ENCODE peak calls at places on chromosomes 2 and 18, in nine cellular contexts. G is right cardiac atrium; Q is psoas muscle; T is MM.1S; M is aorta; W is body of pancreas; H is CD4-positive, CD25-positive, alpha-beta regulatory T cell; Y is endodermal cell; J is heart right ventricle. F is an unnamed sample. For H3K4me1, the result is how much of the 10 kb centered on the place peaks cover.

GRCh38 chr2:3042601-3043585 is 334.7 kb downstream of the EIPR1 start:
- DNase-seq in W (peak), Y (no peak), H (no peak), Q (no peak), M (no peak), T (no peak), J (no peak), G (no peak), F (no peak)

GRCh38 chr18:31497711-31498449 is at the start of gene DSG2:
- DNase-seq in J (peak), T (peak), G (peak), W (peak), M (peak), Y (peak), Q (peak), H (no peak), F (peak)

GRCh38 chr18:56756971-56757370 is 105.8 kb downstream of the WDR7 start:
- DNase-seq in T (no peak), J (peak), M (no peak), G (peak), Q (no peak), H (no peak), Y (no peak), W (peak), F (no peak)

GRCh38 chr2:112972423-112973086 is 5.3 kb upstream of the IL36G start:
- DNase-seq in H (no peak), T (no peak), G (no peak), W (no peak), Q (no peak), Y (no peak), M (no peak), J (no peak), F (no peak)

GRCh38 chr18:65938592-65939372 is 188.0 kb downstream of the CDH7 start:
- DNase-seq in J (no peak), H (no peak), W (peak), M (no peak), Y (peak), T (peak), G (no peak), Q (no peak), F (no peak)

GRCh38 chr2:171178993-171179392 is 18.3 kb upstream of the TLK1 start:
- DNase-seq in W (no peak), J (no peak), Q (no peak), Y (no peak), M (no peak), T (no peak), G (no peak), H (no peak), F (no peak)

GRCh38 chr2:152718909-152719645 is 657 bp downstream of the ARL6IP6 start:
- DNase-seq in W (no peak), G (no peak), H (no peak), T (peak), M (no peak), Q (no peak), Y (peak), J (no peak), F (peak)

GRCh38 chr2:61135510-61135909 is 26.5 kb upstream of the C2orf74 start:
- DNase-seq in G (no peak), Q (no peak), T (peak), H (peak), J (no peak), W (peak), Y (no peak), M (no peak), F (no peak)

GRCh38 chr18:50080932-50081560 is 113.9 kb downstream of the MYO5B start:
- DNase-seq in W (peak), Q (no peak), H (no peak), G (no peak), T (no peak), Y (peak), M (no peak), J (no peak), F (no peak)

GRCh38 chr2:113218283-113219091 is 44.7 kb downstream of the PSD4 start:
- DNase-seq in J (peak), Q (peak), M (peak), T (no peak), W (peak), Y (peak), G (no peak), H (no peak), F (no peak)

GRCh38 chr2:150462772-150463171 is 24.7 kb downstream of the RND3 start:
- DNase-seq in T (no peak), Q (no peak), J (no peak), Y (no peak), W (no peak), M (no peak), G (no peak), H (no peak), F (no peak)

GRCh38 chr2:43025709-43026290 is 200.6 kb downstream of the ZFP36L2 start:
- DNase-seq in Y (no peak), W (no peak), H (no peak), Q (no peak), M (no peak), T (no peak), G (no peak), J (no peak), F (no peak)

GRCh38 chr2:67613227-67613626 is 216.1 kb downstream of the ETAA1 start:
- DNase-seq in H (no peak), G (no peak), Q (no peak), T (no peak), Y (no peak), J (no peak), W (no peak), M (no peak), F (no peak)
- H3K27ac ChIP-seq in H (no peak), G (no peak), Q (no peak), T (no peak), Y (no peak), J (no peak), W (no peak), M (no peak), F (no peak)

DNA sequence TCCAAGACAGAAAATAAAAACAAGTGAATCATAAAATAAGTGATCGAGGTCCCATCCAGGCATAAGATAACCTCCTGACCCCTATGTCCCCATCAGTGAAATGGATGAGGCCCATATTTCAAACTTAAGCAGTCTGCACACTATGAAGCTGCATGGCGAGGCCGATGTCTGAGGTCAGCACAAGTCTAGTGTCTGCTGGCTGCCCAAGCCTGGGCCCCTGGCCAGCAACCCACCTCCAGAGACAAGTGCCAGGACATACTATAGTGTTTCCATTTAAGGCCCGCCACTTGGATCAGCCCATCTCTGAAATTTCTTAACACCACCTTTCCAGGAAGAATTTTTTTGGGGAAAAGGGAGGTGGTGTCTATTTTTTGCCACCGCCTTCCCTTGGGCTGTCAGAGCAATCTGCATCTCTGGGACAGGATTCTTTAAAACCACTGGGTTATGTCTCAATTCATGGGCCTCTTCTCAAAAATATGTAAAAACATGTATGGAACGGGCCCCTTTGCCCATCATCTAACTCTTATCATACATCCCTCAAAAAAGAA is 1.8 kb downstream of the ACVR1 start:
- DNase-seq in G (peak), M (no peak), H (no peak), W (no peak), J (peak), Q (peak), T (no peak), Y (no peak), F (no peak)
- H3K4me1 ChIP-seq in G (under half), M (under half), H (under half), W (under half), J (under half), Q (half or more), T (under half), Y (under half), F (under half)

GRCh38 chr2:215973954-215974699 is 39.2 kb downstream of the MREG start:
- DNase-seq in W (peak), H (no peak), T (no peak), Y (no peak), Q (no peak), G (no peak), J (no peak), M (no peak), F (no peak)

GRCh38 chr2:215973111-215973792 is 40.1 kb downstream of the MREG start:
- DNase-seq in Q (no peak), W (no peak), T (no peak), H (no peak), G (no peak), M (no peak), J (no peak), Y (no peak), F (no peak)

GRCh38 chr2:215970425-215970824 is 42.9 kb downstream of the MREG start:
- DNase-seq in Y (no peak), T (no peak), H (no peak), Q (no peak), M (no peak), W (no peak), J (no peak), G (no peak), F (no peak)

GRCh38 chr2:215969131-215969841 is 44.1 kb downstream of the MREG start:
- DNase-seq in G (no peak), H (no peak), Y (no peak), W (no peak), T (no peak), J (no peak), M (no peak), Q (no peak), F (no peak)

GRCh38 chr2:215971671-215972070 is 41.7 kb downstream of the MREG start:
- DNase-seq in Y (no peak), H (no peak), M (no peak), Q (no peak), T (no peak), W (no peak), G (no peak), J (no peak), F (no peak)
- H3K4me3 ChIP-seq in Y (no peak), H (no peak), M (no peak), Q (no peak), T (no peak), W (no peak), G (no peak), J (no peak), F (no peak)

DNA sequence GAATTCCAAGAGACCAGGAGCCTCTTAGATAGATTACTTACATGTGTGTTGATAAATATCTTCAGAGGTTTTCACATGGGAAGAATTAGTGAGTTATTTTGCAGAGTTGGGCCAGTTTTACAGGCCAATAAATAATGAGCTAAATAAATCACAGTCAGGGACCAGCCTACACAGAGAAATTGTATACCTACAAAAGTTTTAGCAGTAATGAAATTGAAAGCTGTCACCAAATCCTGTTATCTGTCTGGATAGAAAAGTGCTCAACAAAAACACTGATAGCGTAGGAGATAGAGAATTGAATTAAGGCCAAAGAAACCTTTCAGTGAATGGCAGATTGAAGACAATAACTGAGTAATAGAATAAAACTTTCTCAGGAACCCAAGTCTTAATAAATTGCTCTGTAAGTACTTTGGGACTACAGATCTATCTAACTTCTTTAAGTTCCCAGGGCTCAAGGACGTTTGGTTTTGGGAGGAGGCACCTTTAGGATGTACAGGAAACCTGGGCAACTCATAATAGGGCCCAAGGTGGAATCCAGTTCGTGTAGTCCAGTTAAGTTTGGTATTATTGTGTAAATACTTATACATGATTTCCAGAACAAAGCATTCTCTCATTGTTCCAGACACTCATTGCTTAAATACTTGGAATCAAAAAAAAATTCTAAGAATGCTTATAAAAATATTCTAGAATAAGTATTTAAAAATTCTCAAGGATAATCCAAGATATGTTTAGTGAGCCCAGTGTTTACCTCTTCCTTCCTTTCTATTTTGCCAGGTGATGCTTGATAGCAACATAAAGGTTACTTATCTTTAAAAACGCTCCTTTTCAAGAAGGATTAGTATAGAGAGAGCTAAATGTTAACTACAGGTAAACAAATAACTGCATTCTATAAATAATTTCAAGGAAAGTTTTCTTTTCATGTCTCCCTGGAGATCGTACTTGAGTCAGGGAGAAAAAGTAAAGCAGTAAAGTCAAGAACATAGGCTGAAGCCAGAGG is 134.5 kb downstream of the NCKAP5 start:
- DNase-seq in Y (no peak), T (no peak), Q (no peak), G (no peak), J (no peak), H (no peak), W (no peak), M (no peak), F (no peak)
- H3K27ac ChIP-seq in Y (no peak), T (no peak), Q (no peak), G (no peak), J (no peak), H (no peak), W (no peak), M (no peak), F (no peak)

DNA sequence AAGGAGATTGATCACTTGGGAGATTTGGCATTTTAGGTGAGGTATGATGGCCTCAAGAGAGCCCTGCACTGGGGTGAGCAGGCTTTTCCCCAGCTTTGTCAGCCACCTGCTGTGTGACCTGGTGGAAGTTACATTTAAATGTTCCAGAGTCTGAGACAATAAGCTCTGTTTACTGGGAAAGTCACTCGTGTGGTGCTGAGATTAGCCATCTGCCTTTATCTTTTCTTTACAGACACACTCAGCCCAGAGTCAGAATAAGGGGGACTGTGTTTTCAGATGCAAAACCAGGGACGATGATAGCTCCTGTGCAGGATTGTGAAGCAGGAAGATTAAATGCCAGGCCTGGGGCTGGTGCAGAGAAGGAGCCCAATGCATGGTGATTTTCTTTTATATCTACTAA is 47.9 kb downstream of the SH3RF3 start:
- DNase-seq in T (no peak), G (no peak), H (no peak), J (no peak), Q (no peak), Y (peak), W (no peak), M (no peak), F (no peak)
- H3K4me1 ChIP-seq in T (under half), G (under half), H (under half), J (under half), Q (half or more), Y (under half), W (under half), M (under half), F (under half)

DNA sequence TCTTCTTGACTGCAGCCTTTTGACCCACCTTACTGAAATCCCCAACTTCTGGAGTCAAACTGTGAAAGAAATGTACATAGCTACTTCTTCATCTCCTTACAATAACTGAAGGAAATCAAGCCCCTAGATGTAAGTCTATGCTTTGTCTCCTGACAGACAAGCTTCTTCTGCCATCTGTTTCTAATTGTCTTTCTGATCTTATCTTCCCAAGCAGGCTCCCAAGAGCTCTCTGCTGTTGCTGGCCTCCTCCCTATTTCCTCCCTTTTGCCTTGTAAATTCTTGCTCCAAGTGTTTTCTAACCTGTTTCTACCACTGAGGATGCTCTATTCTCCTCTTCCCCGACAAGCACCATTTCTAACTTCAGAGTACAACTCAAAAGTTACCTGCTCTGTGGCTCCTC is 77.4 kb upstream of the OSR1 start:
- DNase-seq in T (no peak), H (no peak), W (no peak), M (no peak), Y (no peak), J (no peak), G (no peak), Q (no peak), F (no peak)
- H3K4me3 ChIP-seq in T (no peak), H (no peak), W (no peak), M (no peak), Y (no peak), J (no peak), G (no peak), Q (no peak), F (no peak)

DNA sequence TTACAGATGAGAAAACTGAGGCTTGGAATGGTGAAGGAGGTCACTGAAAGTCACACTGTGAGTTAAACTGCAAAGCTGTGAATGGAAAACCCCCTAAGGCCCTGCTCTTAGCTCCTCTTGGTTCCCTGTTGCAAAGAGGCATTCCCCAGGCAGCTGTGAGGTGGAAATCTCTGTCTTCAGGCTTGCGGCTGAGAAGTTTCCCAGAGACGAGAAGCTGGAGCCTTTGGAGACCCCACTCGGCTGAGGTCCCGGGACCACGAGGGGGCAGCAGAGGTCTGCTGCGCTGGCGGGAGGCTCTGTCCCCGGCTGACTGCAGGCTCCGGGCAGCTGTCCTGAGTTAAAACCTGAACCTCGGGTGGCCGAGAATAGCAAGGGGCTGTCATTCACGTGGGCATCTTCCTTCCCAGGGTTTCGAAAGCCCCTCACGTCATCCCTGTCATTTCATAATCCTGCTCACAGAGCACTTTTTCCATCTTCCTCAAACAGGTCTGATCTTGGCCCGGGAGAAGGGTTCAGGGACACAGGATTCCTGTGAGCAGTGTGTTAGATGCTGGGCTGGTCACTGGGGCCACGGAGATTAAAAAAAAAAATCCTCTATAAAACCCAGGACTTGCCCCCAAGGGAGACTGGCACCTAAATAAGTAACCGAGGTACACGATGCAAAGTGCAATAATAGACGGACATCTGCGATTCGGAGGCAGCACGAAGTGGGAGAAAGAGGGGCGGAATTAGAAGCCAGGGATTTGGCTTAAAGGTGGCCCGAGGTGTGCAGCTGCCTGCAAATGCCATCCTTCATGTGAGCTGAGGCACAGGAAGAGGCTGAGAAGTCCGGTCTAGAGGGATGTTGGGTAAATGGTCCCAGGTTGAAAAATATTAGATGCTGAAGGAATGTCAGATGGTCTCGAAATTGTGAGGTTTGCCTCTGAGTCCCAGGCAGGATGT is 24.6 kb upstream of the ATOH8 start:
- DNase-seq in Y (peak), M (peak), G (peak), Q (peak), T (peak), J (peak), H (peak), W (peak), F (no peak)
- H3K27ac ChIP-seq in Y (no peak), M (no peak), G (no peak), Q (peak), T (no peak), J (peak), H (no peak), W (no peak), F (no peak)

F was measured in RWPE2.